ENCODE peak calls at places on chromosome 15, in six cellular contexts. G is H1; F is RWPE2; T is CD8-positive, alpha-beta T cell; X is Karpas-422; I is A549. S is an unnamed sample.

GRCh38 chr15:65936317-65936716 is 67.0 kb downstream of the RAB11A start:
- DNase-seq in G (no peak), F (no peak), T (no peak), X (no peak), I (no peak), S (no peak)

GRCh38 chr15:52093539-52094502 is 18.8 kb downstream of the BCL2L10 start:
- DNase-seq in G (no peak), F (peak; percentile 97), T (no peak), X (no peak), I (peak; percentile 86), S (no peak)

GRCh38 chr15:97301166-97301565 is 659.3 kb upstream of the ARRDC4 start:
- DNase-seq in G (no peak), F (no peak), T (no peak), X (no peak), I (no peak), S (no peak)

GRCh38 chr15:28267727-28268126 is 54.3 kb downstream of the HERC2 start:
- DNase-seq in G (no peak), F (no peak), T (no peak), X (no peak), I (no peak), S (no peak)

GRCh38 chr15:61689067-61689466 is 371.2 kb downstream of the VPS13C start:
- DNase-seq in G (no peak), F (no peak), T (no peak), X (no peak), I (no peak), S (no peak)

GRCh38 chr15:50107591-50108408 is 11.2 kb downstream of the ATP8B4 start:
- DNase-seq in G (no peak), F (no peak), T (no peak), X (no peak), I (no peak), S (no peak)

GRCh38 chr15:56249080-56249479 is 5.4 kb upstream of the RFX7 start:
- DNase-seq in G (no peak), F (no peak), T (no peak), X (peak; percentile 55), I (peak; percentile 77), S (no peak)

GRCh38 chr15:89885611-89886010 is 8.2 kb downstream of the AP3S2 start:
- DNase-seq in G (no peak), F (no peak), T (no peak), X (no peak), I (no peak), S (no peak)

GRCh38 chr15:25735550-25736384 is 127.4 kb downstream of the ATP10A start:
- DNase-seq in G (no peak), F (no peak), T (no peak), X (no peak), I (no peak), S (no peak)

GRCh38 chr15:74297867-74298266 is 61.7 kb downstream of the CCDC33 start:
- DNase-seq in G (no peak), F (no peak), T (no peak), X (no peak), I (no peak), S (no peak)

GRCh38 chr15:65085990-65086679 is 9.6 kb downstream of the KBTBD13 start:
- DNase-seq in G (peak; percentile 77), F (no peak), T (no peak), X (peak; percentile 64), I (peak; percentile 64), S (no peak)

DNA sequence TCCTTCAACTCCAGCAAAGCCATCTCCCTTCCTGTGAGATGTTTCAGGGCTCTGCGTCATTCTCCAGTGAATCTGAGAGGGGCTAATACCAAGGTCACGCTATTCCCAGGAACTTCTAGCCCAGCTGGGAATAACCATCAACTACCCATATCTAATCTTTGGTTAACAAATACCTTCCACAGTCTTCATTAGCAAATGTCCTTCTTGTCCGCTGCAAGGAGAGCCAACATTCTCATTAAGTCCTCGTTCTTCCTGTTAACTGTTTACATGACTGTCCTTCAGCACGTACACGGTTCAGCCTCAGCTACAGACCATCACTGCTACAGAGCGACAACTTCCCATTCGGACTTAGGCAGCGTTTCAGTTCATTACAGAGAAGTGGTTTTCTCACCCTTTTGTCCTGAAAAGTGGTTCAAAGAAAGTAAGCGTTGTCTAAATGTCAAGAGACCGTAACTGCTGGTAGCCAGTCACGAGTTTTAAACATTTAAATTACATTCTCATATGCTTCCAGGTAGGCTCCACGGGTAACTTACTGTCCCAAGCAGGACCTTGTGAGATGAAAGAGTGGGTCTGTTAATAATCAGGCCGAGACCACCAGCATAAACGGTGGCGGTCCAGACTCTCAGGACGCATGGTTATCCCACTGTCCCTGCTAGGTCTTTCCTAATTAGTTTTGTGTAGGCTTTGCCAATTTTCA is 63.9 kb downstream of the CHSY1 start:
- DNase-seq in G (no peak), F (no peak), T (no peak), X (no peak), I (no peak), S (no peak)
- H3K27ac ChIP-seq in G (no peak overlapping the region), F (peak overlapping the region; percentile 92), T (no peak overlapping the region), X (no peak overlapping the region), I (no peak overlapping the region), S (peak overlapping the region; percentile 49)

DNA sequence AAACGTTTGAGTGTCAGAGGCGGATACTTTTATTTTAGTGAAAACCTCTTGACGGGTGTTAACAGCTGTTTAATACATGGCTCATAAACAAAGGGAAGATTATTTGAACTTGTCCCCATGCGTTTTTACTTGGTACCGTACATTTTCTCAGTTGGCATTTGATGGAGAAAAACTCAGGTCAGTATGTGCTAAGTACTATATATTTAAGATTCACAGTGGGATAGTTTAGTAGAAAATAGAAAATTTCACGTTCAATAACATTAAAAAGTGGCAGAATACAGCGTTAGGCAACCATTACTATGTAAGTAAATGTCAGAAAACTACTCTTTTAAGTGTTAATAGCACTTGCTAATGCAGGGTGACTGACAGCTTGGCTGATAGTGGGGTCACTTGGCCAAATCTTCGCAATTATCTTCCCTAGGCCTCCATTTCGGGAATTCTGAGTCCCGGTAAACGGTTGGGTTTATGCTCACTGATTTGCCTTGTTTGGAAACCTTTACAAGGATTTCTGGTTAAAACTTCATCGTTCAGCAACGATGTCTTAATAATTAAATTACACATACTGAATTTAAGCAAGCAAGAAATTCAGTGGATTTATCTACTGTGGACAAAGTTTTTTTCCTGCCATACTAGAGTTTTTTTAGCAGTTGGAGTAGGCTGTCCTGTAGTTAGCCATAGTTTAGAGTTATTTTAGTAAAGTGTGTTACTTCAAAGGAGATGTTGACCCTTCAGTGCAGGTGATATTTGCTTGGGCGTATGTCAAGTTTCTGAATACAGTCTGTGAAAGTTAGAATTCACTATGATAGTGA is 4.9 kb downstream of the CHD2 start:
- DNase-seq in G (no peak), F (no peak), T (no peak), X (no peak), I (peak; percentile 53), S (no peak)
- H3K4me1 ChIP-seq in G (no peaks in the 10 kb centered on the region), F (peaks cover 41% of the 10 kb centered on the region), T (peaks cover 59% of the 10 kb centered on the region), X (peaks cover 77% of the 10 kb centered on the region), I (peaks cover 50% of the 10 kb centered on the region), S (peaks cover 31% of the 10 kb centered on the region)

GRCh38 chr15:36358094-36358961 is 221.1 kb upstream of the CDIN1 start:
- DNase-seq in G (no peak), F (no peak), T (no peak), X (no peak), I (no peak), S (no peak)

GRCh38 chr15:36361351-36361870 is 218.0 kb upstream of the CDIN1 start:
- DNase-seq in G (no peak), F (no peak), T (no peak), X (no peak), I (no peak), S (no peak)

GRCh38 chr15:36359286-36359685 is 220.1 kb upstream of the CDIN1 start:
- DNase-seq in G (no peak), F (no peak), T (no peak), X (no peak), I (no peak), S (no peak)

GRCh38 chr15:36356511-36356910 is 222.9 kb upstream of the CDIN1 start:
- DNase-seq in G (no peak), F (no peak), T (no peak), X (no peak), I (no peak), S (no peak)

GRCh38 chr15:36356978-36357582 is 222.3 kb upstream of the CDIN1 start:
- DNase-seq in G (no peak), F (no peak), T (no peak), X (no peak), I (no peak), S (no peak)
- H3K4me3 ChIP-seq in G (no peak overlapping the region), F (no peak overlapping the region), T (no peak overlapping the region), X (no peak overlapping the region), I (no peak overlapping the region), S (no peak overlapping the region)

DNA sequence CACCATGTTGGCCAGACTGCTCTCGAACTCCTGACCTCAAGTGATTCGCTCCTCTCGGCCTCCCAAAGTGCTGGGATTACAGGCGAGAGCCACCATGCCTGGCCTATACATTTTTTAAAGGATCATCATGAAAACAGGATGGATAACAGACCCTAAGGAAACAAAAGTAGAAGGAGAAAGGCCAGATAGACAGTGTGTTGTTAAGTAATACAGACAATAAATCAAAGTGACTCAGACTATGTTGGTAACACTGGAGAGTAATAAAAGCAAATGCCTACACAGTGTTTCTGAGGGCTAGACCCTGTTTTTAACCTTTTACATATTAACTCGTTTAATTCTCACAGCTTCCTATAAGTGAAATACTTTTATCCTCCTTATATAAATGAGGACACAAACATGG is 133.8 kb upstream of the MCTP2 start:
- DNase-seq in G (no peak), F (no peak), T (no peak), X (no peak), I (no peak), S (no peak)
- H3K27ac ChIP-seq in G (no peak overlapping the region), F (no peak overlapping the region), T (no peak overlapping the region), X (no peak overlapping the region), I (no peak overlapping the region), S (no peak overlapping the region)

DNA sequence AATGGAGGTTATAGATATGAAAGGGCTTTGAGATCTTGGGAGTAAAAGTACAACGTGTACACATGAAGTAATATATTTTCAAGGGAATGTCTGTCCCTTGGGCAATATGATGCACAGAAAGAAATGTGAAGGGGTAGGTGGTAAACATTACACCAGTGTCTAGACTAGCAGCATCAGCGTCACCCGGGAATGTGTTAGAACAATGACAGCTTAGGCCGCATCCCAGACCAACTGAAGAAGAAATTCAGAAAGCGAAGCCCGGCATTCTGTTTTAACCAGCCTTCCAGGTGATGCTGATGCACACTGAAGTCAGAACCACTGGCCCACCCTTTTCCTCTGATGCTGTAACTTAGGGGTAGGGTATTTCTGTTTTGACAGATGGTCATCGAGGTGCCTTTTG is 6.3 kb downstream of the INAFM2 start:
- DNase-seq in G (no peak), F (no peak), T (no peak), X (no peak), I (no peak), S (no peak)
- H3K4me1 ChIP-seq in G (peaks cover 26% of the 10 kb centered on the region), F (peaks cover 38% of the 10 kb centered on the region), T (peaks cover 21% of the 10 kb centered on the region), X (peaks cover 14% of the 10 kb centered on the region), I (peaks cover 1% of the 10 kb centered on the region), S (peaks cover 18% of the 10 kb centered on the region)

GRCh38 chr15:33160054-33160453 is 34.5 kb downstream of the FMN1 start:
- DNase-seq in G (no peak), F (no peak), T (no peak), X (no peak), I (peak; percentile 20), S (no peak)
- H3K4me3 ChIP-seq in G (no peak overlapping the region), F (no peak overlapping the region), T (no peak overlapping the region), X (no peak overlapping the region), I (no peak overlapping the region), S (no peak overlapping the region)

GRCh38 chr15:53847745-53848144 is 88.3 kb upstream of the WDR72 start:
- DNase-seq in G (no peak), F (no peak), T (no peak), X (no peak), I (no peak), S (no peak)
- H3K27ac ChIP-seq in G (no peak overlapping the region), F (no peak overlapping the region), T (no peak overlapping the region), X (no peak overlapping the region), I (no peak overlapping the region), S (no peak overlapping the region)

S was measured in esophagus squamous epithelium.